ENCODE peak calls at places on chromosome 19, in six cellular contexts. One of them, this sample, is unnamed.

GRCh38 chr19:2805261-2805900 is 14.3 kb upstream of the ZNF554 start:
- DNase-seq in HCT116: no peak
- DNase-seq in GM12878: no peak
- DNase-seq in K562: no peak
- DNase-seq in H1: no peak
- DNase-seq in HepG2: no peak
- DNase-seq in this sample: no peak

GRCh38 chr19:42131149-42132029 is 857 bp downstream of the POU2F2 start:
- DNase-seq in HCT116: no peak
- DNase-seq in GM12878: no peak
- DNase-seq in K562: no peak
- DNase-seq in H1: no peak
- DNase-seq in HepG2: no peak
- DNase-seq in this sample: no peak

GRCh38 chr19:1690570-1691307 is 38.3 kb upstream of the TCF3 start:
- DNase-seq in HCT116: no peak
- DNase-seq in GM12878: no peak
- DNase-seq in K562: peak; percentile 94
- DNase-seq in H1: peak; percentile 38
- DNase-seq in HepG2: no peak
- DNase-seq in this sample: peak; percentile 38

GRCh38 chr19:2221250-2221831 is 14.8 kb downstream of the PLEKHJ1 start:
- DNase-seq in HCT116: no peak
- DNase-seq in GM12878: no peak
- DNase-seq in K562: no peak
- DNase-seq in H1: no peak
- DNase-seq in HepG2: no peak
- DNase-seq in this sample: no peak

GRCh38 chr19:3285647-3286176 is 61.3 kb downstream of the CELF5 start:
- DNase-seq in HCT116: no peak
- DNase-seq in GM12878: no peak
- DNase-seq in K562: no peak
- DNase-seq in H1: no peak
- DNase-seq in HepG2: peak; percentile 59
- DNase-seq in this sample: peak; percentile 84

GRCh38 chr19:1155352-1156304 is 18.4 kb downstream of the SBNO2 start:
- DNase-seq in HCT116: no peak
- DNase-seq in GM12878: no peak
- DNase-seq in K562: no peak
- DNase-seq in H1: no peak
- DNase-seq in HepG2: no peak
- DNase-seq in this sample: no peak

GRCh38 chr19:289651-290538 is 1.3 kb downstream of the PLPP2 start:
- DNase-seq in HCT116: peak; percentile 74
- DNase-seq in GM12878: no peak
- DNase-seq in K562: peak; percentile 59
- DNase-seq in H1: peak; percentile 71
- DNase-seq in HepG2: peak; percentile 42
- DNase-seq in this sample: peak; percentile 76

GRCh38 chr19:8592231-8593009 is 15.2 kb upstream of the MYO1F start:
- DNase-seq in HCT116: no peak
- DNase-seq in GM12878: no peak
- DNase-seq in K562: peak; percentile 96
- DNase-seq in H1: peak; percentile 100
- DNase-seq in HepG2: no peak
- DNase-seq in this sample: peak; percentile 98

GRCh38 chr19:1864480-1865171 is 1.2 kb upstream of the KLF16 start:
- DNase-seq in HCT116: no peak
- DNase-seq in GM12878: no peak
- DNase-seq in K562: peak; percentile 81
- DNase-seq in H1: no peak
- DNase-seq in HepG2: peak; percentile 66
- DNase-seq in this sample: no peak

GRCh38 chr19:932647-933552 is 7.1 kb downstream of the ARID3A start:
- DNase-seq in HCT116: no peak
- DNase-seq in GM12878: no peak
- DNase-seq in K562: no peak
- DNase-seq in H1: no peak
- DNase-seq in HepG2: no peak
- DNase-seq in this sample: no peak

GRCh38 chr19:33388817-33389573 is 15.5 kb downstream of the CEBPG start:
- DNase-seq in HCT116: no peak
- DNase-seq in GM12878: no peak
- DNase-seq in K562: no peak
- DNase-seq in H1: no peak
- DNase-seq in HepG2: no peak
- DNase-seq in this sample: no peak

GRCh38 chr19:37565370-37565669 is 29.3 kb downstream of the ZNF571 start:
- DNase-seq in HCT116: no peak
- DNase-seq in GM12878: no peak
- DNase-seq in K562: no peak
- DNase-seq in H1: no peak
- DNase-seq in HepG2: no peak
- DNase-seq in this sample: no peak
- TF ChIP-seq ZNF274 in HCT116: no peak
- TF ChIP-seq ZNF274 in GM12878: no peak
- TF ChIP-seq ZNF274 in K562: peak; percentile 84
- TF ChIP-seq ZNF274 in H1: peak; percentile 63
- TF ChIP-seq ZNF274 in HepG2: no peak
- TF ChIP-seq ZNF274 in this sample: no peak

DNA sequence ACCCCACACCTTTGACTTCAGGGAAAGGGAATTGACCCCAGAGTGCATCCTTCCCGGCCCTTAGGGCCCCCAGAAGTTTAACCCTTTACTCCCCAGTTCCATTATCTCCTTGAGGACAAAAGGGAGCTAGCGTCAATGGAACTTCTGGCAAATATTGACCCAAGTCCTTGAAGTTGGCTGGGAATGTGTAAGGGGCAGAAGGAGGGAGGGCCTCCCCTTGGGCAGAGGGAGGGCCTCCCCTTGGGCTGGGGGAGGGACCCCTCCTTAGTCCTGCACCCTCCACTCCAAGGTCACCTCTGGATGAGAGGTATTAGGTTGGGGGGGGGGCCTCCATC is 3.0 kb upstream of the TMEM59L start:
- DNase-seq in HCT116: no peak
- DNase-seq in GM12878: no peak
- DNase-seq in K562: no peak
- DNase-seq in H1: no peak
- DNase-seq in HepG2: no peak
- DNase-seq in this sample: no peak
- H3K27me3 ChIP-seq in HCT116: peaks cover 33% of the 10 kb centered on the region
- H3K27me3 ChIP-seq in GM12878: peaks cover 25% of the 10 kb centered on the region
- H3K27me3 ChIP-seq in K562: peaks cover 87% of the 10 kb centered on the region
- H3K27me3 ChIP-seq in H1: peaks cover 96% of the 10 kb centered on the region
- H3K27me3 ChIP-seq in HepG2: peaks cover 7% of the 10 kb centered on the region
- H3K27me3 ChIP-seq in this sample: peaks cover 94% of the 10 kb centered on the region

DNA sequence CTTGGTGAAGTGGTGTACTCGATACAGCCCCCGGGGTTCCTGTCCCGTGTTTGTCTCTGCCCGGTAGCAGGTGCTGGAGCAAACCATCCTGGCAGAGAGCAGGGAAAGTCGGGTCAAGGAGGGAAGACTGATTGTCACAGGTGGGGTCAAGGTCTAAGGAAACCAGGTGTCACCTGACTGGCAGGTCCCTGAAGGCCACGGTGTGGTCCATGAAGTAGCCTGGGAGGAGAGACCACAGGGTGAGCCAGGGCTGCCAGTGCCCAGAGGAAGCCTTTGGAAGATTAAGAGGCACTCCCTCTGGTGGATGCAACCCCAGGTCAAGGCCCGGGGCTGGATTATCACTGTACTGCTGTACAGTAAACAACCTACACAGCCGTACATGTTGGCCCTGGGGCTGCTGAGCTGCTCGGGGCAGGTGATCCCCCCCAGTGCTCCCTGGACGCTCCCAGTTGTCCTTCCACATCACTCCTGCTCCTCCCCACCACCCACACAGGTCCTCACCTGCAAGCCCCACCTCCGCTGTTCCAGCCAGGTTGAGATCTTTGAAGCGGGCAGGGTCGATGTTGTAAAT is 6.0 kb upstream of the CCER2 start:
- DNase-seq in HCT116: no peak
- DNase-seq in GM12878: no peak
- DNase-seq in K562: no peak
- DNase-seq in H1: no peak
- DNase-seq in HepG2: peak; percentile 62
- DNase-seq in this sample: no peak
- TF ChIP-seq YY1 in HCT116: no peak
- TF ChIP-seq YY1 in GM12878: no peak
- TF ChIP-seq YY1 in K562: no peak
- TF ChIP-seq YY1 in H1: no peak
- TF ChIP-seq YY1 in HepG2: no peak
- TF ChIP-seq YY1 in this sample: no peak

DNA sequence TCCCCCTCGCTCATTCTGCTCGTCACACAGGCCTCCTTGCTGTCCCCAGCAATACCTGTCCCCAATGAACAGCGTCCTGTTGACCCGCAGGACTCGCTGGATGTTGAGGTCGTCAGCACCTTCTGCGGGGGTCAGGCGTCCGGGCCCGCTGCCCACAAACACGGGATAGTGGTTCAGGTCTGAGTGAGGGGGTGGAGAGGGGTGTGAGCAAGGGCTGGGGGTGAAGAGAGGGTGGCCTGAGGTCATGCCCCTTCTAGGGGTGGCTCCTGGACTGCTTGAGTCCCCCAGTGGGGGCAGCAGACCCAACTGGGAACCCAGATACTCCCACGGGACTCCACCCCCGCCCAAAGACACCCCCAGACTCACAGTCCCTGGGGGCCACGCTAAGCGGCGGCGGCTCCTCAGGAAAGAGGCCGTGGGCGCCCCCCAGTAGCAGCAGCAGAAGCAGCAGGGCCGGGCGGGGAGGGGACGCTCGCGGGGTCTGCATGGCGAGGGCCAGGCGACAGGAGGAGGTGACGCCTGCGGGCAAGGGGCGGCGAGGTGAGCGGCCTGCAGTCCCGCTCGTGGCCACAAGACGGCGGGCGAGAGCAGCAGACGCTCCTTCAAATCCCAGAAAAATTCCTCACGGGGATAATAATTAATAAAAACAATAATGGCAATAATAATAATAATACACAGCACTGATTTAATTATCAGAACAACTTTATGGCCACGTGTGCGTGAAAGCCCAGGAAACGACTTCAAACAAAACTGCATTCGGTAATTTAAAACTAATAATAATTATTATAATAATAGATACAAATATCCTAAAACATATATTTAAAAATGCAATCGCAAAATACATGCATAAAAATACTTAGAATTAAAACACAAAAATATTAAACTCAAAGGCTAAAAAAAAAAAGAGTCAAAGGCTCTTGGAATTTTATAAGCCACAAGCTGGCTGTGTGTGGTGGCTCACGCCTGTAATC is 1.2 kb downstream of the SEMA6B start:
- DNase-seq in HCT116: no peak
- DNase-seq in GM12878: no peak
- DNase-seq in K562: no peak
- DNase-seq in H1: no peak
- DNase-seq in HepG2: no peak
- DNase-seq in this sample: peak; percentile 56
- TF ChIP-seq ZNF274 in HCT116: no peak
- TF ChIP-seq ZNF274 in GM12878: no peak
- TF ChIP-seq ZNF274 in K562: no peak
- TF ChIP-seq ZNF274 in H1: no peak
- TF ChIP-seq ZNF274 in HepG2: no peak
- TF ChIP-seq ZNF274 in this sample: no peak

GRCh38 chr19:18796239-18796638 is 5.1 kb upstream of the COMP start:
- DNase-seq in HCT116: no peak
- DNase-seq in GM12878: no peak
- DNase-seq in K562: no peak
- DNase-seq in H1: no peak
- DNase-seq in HepG2: no peak
- DNase-seq in this sample: no peak
- H3K27me3 ChIP-seq in HCT116: peaks cover 3% of the 10 kb centered on the region
- H3K27me3 ChIP-seq in GM12878: peaks cover 8% of the 10 kb centered on the region
- H3K27me3 ChIP-seq in K562: peaks cover 32% of the 10 kb centered on the region
- H3K27me3 ChIP-seq in H1: peaks cover 64% of the 10 kb centered on the region
- H3K27me3 ChIP-seq in HepG2: peaks cover 44% of the 10 kb centered on the region
- H3K27me3 ChIP-seq in this sample: peaks cover 65% of the 10 kb centered on the region

DNA sequence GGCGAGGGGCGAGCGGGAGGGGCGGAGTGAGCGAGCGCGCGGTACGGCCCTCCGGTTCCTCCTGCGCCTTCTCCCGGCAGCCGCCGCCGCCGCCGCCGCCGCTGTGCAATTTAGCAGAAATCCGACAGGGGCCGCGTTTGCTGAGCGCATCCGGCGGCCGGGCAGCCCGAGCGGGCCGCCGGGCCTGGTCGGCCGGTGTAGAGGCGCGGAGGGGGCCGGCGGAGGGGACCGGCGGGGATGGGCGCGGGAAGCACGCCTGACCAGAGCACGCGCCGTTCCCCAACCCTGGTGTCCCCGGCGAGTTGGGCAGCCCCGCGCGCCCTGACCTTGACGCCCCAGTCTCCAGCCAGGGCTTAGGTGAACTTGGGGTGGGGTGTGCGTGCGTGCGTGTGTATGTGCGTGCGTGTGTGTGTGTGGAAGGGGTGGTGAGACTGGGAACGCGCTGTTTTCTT is 144.5 kb upstream of the ZNF536 start:
- DNase-seq in HCT116: peak; percentile 13
- DNase-seq in GM12878: no peak
- DNase-seq in K562: peak; percentile 71
- DNase-seq in H1: no peak
- DNase-seq in HepG2: peak; percentile 17
- DNase-seq in this sample: peak; percentile 48
- TF ChIP-seq YY1 in HCT116: no peak
- TF ChIP-seq YY1 in GM12878: no peak
- TF ChIP-seq YY1 in K562: no peak
- TF ChIP-seq YY1 in H1: no peak
- TF ChIP-seq YY1 in HepG2: no peak
- TF ChIP-seq YY1 in this sample: no peak

GRCh38 chr19:10602330-10603083 is 15.4 kb upstream of the AP1M2 start:
- DNase-seq in HCT116: peak; percentile 26
- DNase-seq in GM12878: no peak
- DNase-seq in K562: peak; percentile 98
- DNase-seq in H1: no peak
- DNase-seq in HepG2: peak; percentile 31
- DNase-seq in this sample: peak; percentile 63
- TF ChIP-seq ZNF274 in HCT116: no peak
- TF ChIP-seq ZNF274 in GM12878: no peak
- TF ChIP-seq ZNF274 in K562: no peak
- TF ChIP-seq ZNF274 in H1: no peak
- TF ChIP-seq ZNF274 in HepG2: no peak
- TF ChIP-seq ZNF274 in this sample: no peak

GRCh38 chr19:28061111-28061510 is 1151.8 kb downstream of the UQCRFS1 start:
- DNase-seq in HCT116: no peak
- DNase-seq in GM12878: no peak
- DNase-seq in K562: no peak
- DNase-seq in H1: no peak
- DNase-seq in HepG2: no peak
- DNase-seq in this sample: no peak
- H3K27me3 ChIP-seq in HCT116: no peaks in the 10 kb centered on the region
- H3K27me3 ChIP-seq in GM12878: no peaks in the 10 kb centered on the region
- H3K27me3 ChIP-seq in K562: no peaks in the 10 kb centered on the region
- H3K27me3 ChIP-seq in H1: no peaks in the 10 kb centered on the region
- H3K27me3 ChIP-seq in HepG2: no peaks in the 10 kb centered on the region
- H3K27me3 ChIP-seq in this sample: no peaks in the 10 kb centered on the region